ENCODE peak calls at places on chromosomes 6 and 20, in ten cellular contexts. One of them, this sample, is unnamed.

GRCh38 chr6:110541701-110542309 is 65.4 kb upstream of the SLC22A16 start:
- DNase-seq in fibroblast of lung: peak
- DNase-seq in mesothelial cell of epicardium: no peak
- DNase-seq in heart right ventricle: no peak
- DNase-seq in astrocyte: peak
- DNase-seq in esophagus squamous epithelium: no peak
- DNase-seq in WTC11: no peak
- DNase-seq in B cell: no peak
- DNase-seq in upper lobe of right lung: no peak
- DNase-seq in fibroblast of pulmonary artery: no peak
- DNase-seq in this sample: no peak

GRCh38 chr20:63699466-63700198 is 3.2 kb downstream of the TNFRSF6B start:
- DNase-seq in upper lobe of right lung: no peak
- DNase-seq in heart right ventricle: peak
- DNase-seq in fibroblast of lung: no peak
- DNase-seq in esophagus squamous epithelium: no peak
- DNase-seq in WTC11: no peak
- DNase-seq in astrocyte: no peak
- DNase-seq in mesothelial cell of epicardium: no peak
- DNase-seq in B cell: no peak
- DNase-seq in fibroblast of pulmonary artery: no peak
- DNase-seq in this sample: peak

GRCh38 chr20:4082406-4083102 is 67.2 kb upstream of the RNF24 start:
- DNase-seq in fibroblast of lung: peak
- DNase-seq in esophagus squamous epithelium: no peak
- DNase-seq in fibroblast of pulmonary artery: peak
- DNase-seq in astrocyte: peak
- DNase-seq in mesothelial cell of epicardium: no peak
- DNase-seq in B cell: peak
- DNase-seq in upper lobe of right lung: no peak
- DNase-seq in heart right ventricle: peak
- DNase-seq in WTC11: peak
- DNase-seq in this sample: no peak

GRCh38 chr6:15876406-15876805 is 213.6 kb upstream of the DTNBP1 start:
- DNase-seq in fibroblast of pulmonary artery: peak
- DNase-seq in mesothelial cell of epicardium: no peak
- DNase-seq in esophagus squamous epithelium: no peak
- DNase-seq in upper lobe of right lung: no peak
- DNase-seq in fibroblast of lung: peak
- DNase-seq in astrocyte: peak
- DNase-seq in B cell: no peak
- DNase-seq in WTC11: no peak
- DNase-seq in heart right ventricle: no peak
- DNase-seq in this sample: peak

GRCh38 chr6:93562566-93562965 is 143.2 kb upstream of the EPHA7 start:
- DNase-seq in fibroblast of pulmonary artery: peak
- DNase-seq in esophagus squamous epithelium: no peak
- DNase-seq in fibroblast of lung: peak
- DNase-seq in mesothelial cell of epicardium: no peak
- DNase-seq in heart right ventricle: no peak
- DNase-seq in B cell: no peak
- DNase-seq in WTC11: no peak
- DNase-seq in upper lobe of right lung: no peak
- DNase-seq in astrocyte: peak
- DNase-seq in this sample: no peak

GRCh38 chr6:32692019-32692418 is 25.6 kb upstream of the HLA-DQB1 start:
- DNase-seq in mesothelial cell of epicardium: no peak
- DNase-seq in esophagus squamous epithelium: no peak
- DNase-seq in astrocyte: no peak
- DNase-seq in WTC11: no peak
- DNase-seq in heart right ventricle: peak
- DNase-seq in fibroblast of pulmonary artery: peak
- DNase-seq in B cell: peak
- DNase-seq in upper lobe of right lung: no peak
- DNase-seq in fibroblast of lung: no peak
- DNase-seq in this sample: peak

GRCh38 chr6:22421187-22421586 is 124.4 kb upstream of the PRL start:
- DNase-seq in mesothelial cell of epicardium: no peak
- DNase-seq in astrocyte: no peak
- DNase-seq in fibroblast of pulmonary artery: peak
- DNase-seq in upper lobe of right lung: no peak
- DNase-seq in heart right ventricle: no peak
- DNase-seq in B cell: no peak
- DNase-seq in esophagus squamous epithelium: no peak
- DNase-seq in WTC11: no peak
- DNase-seq in fibroblast of lung: no peak
- DNase-seq in this sample: peak

GRCh38 chr6:34132486-34133185 is 13.3 kb downstream of the GRM4 start:
- DNase-seq in upper lobe of right lung: no peak
- DNase-seq in fibroblast of pulmonary artery: peak
- DNase-seq in mesothelial cell of epicardium: peak
- DNase-seq in WTC11: peak
- DNase-seq in astrocyte: peak
- DNase-seq in heart right ventricle: no peak
- DNase-seq in fibroblast of lung: peak
- DNase-seq in esophagus squamous epithelium: no peak
- DNase-seq in B cell: no peak
- DNase-seq in this sample: peak

GRCh38 chr20:43994486-43995100 is 79.9 kb downstream of the TOX2 start:
- DNase-seq in mesothelial cell of epicardium: no peak
- DNase-seq in fibroblast of lung: peak
- DNase-seq in heart right ventricle: no peak
- DNase-seq in WTC11: no peak
- DNase-seq in B cell: no peak
- DNase-seq in astrocyte: peak
- DNase-seq in fibroblast of pulmonary artery: peak
- DNase-seq in upper lobe of right lung: no peak
- DNase-seq in esophagus squamous epithelium: no peak
- DNase-seq in this sample: no peak

GRCh38 chr6:114342086-114342825 is 567 bp downstream of the HS3ST5 start:
- DNase-seq in B cell: no peak
- DNase-seq in mesothelial cell of epicardium: peak
- DNase-seq in fibroblast of pulmonary artery: no peak
- DNase-seq in heart right ventricle: no peak
- DNase-seq in astrocyte: no peak
- DNase-seq in esophagus squamous epithelium: no peak
- DNase-seq in WTC11: peak
- DNase-seq in fibroblast of lung: peak
- DNase-seq in upper lobe of right lung: peak
- DNase-seq in this sample: no peak

GRCh38 chr6:56573624-56574023 is 69.1 kb downstream of the DST start:
- DNase-seq in B cell: no peak
- DNase-seq in esophagus squamous epithelium: no peak
- DNase-seq in fibroblast of lung: no peak
- DNase-seq in astrocyte: no peak
- DNase-seq in heart right ventricle: no peak
- DNase-seq in fibroblast of pulmonary artery: no peak
- DNase-seq in mesothelial cell of epicardium: no peak
- DNase-seq in upper lobe of right lung: no peak
- DNase-seq in WTC11: no peak
- DNase-seq in this sample: no peak

GRCh38 chr6:56574292-56574691 is 68.4 kb downstream of the DST start:
- DNase-seq in astrocyte: no peak
- DNase-seq in upper lobe of right lung: no peak
- DNase-seq in esophagus squamous epithelium: no peak
- DNase-seq in mesothelial cell of epicardium: no peak
- DNase-seq in fibroblast of pulmonary artery: no peak
- DNase-seq in WTC11: no peak
- DNase-seq in fibroblast of lung: no peak
- DNase-seq in heart right ventricle: no peak
- DNase-seq in B cell: no peak
- DNase-seq in this sample: no peak

GRCh38 chr6:56573142-56573541 is 69.5 kb downstream of the DST start:
- DNase-seq in fibroblast of pulmonary artery: no peak
- DNase-seq in B cell: no peak
- DNase-seq in astrocyte: no peak
- DNase-seq in WTC11: no peak
- DNase-seq in upper lobe of right lung: no peak
- DNase-seq in heart right ventricle: no peak
- DNase-seq in fibroblast of lung: no peak
- DNase-seq in esophagus squamous epithelium: no peak
- DNase-seq in mesothelial cell of epicardium: no peak
- DNase-seq in this sample: no peak

GRCh38 chr6:56571605-56572004 is 71.1 kb downstream of the DST start:
- DNase-seq in astrocyte: no peak
- DNase-seq in heart right ventricle: no peak
- DNase-seq in upper lobe of right lung: no peak
- DNase-seq in fibroblast of pulmonary artery: no peak
- DNase-seq in esophagus squamous epithelium: no peak
- DNase-seq in B cell: no peak
- DNase-seq in WTC11: no peak
- DNase-seq in mesothelial cell of epicardium: no peak
- DNase-seq in fibroblast of lung: no peak
- DNase-seq in this sample: no peak

GRCh38 chr6:56570434-56571359 is 72.0 kb downstream of the DST start:
- DNase-seq in heart right ventricle: no peak
- DNase-seq in fibroblast of pulmonary artery: peak
- DNase-seq in upper lobe of right lung: no peak
- DNase-seq in B cell: peak
- DNase-seq in astrocyte: peak
- DNase-seq in fibroblast of lung: peak
- DNase-seq in mesothelial cell of epicardium: no peak
- DNase-seq in esophagus squamous epithelium: no peak
- DNase-seq in WTC11: no peak
- DNase-seq in this sample: peak
- TF ChIP-seq CTCF in heart right ventricle: peak
- TF ChIP-seq CTCF in fibroblast of pulmonary artery: peak
- TF ChIP-seq CTCF in upper lobe of right lung: peak
- TF ChIP-seq CTCF in B cell: peak
- TF ChIP-seq CTCF in astrocyte: peak
- TF ChIP-seq CTCF in fibroblast of lung: peak
- TF ChIP-seq CTCF in mesothelial cell of epicardium: peak
- TF ChIP-seq CTCF in esophagus squamous epithelium: peak
- TF ChIP-seq CTCF in WTC11: no peak
- TF ChIP-seq CTCF in this sample: peak

DNA sequence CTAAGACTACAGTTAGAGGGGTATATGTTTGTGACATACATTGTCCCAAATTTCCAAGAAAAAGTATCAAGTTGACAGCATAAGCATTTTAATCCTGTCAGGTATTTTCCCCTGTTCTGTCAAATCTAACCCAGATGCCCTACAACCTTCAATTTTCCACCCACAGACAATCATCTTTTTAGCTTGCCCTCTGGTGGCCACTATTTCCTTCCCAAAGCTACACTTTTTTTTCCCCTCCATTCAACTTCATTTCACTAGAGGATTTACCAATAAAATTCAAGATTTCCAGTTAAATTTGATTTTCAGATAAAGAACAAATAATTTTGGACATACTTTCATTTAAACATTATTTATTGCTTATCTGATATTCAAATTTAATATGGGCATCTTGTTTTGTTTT is 286.6 kb downstream of the TENT5A start:
- DNase-seq in B cell: no peak
- DNase-seq in esophagus squamous epithelium: no peak
- DNase-seq in mesothelial cell of epicardium: no peak
- DNase-seq in astrocyte: no peak
- DNase-seq in fibroblast of lung: peak
- DNase-seq in heart right ventricle: no peak
- DNase-seq in WTC11: no peak
- DNase-seq in upper lobe of right lung: no peak
- DNase-seq in fibroblast of pulmonary artery: peak
- DNase-seq in this sample: peak
- TF ChIP-seq CTCF in B cell: no peak
- TF ChIP-seq CTCF in esophagus squamous epithelium: peak
- TF ChIP-seq CTCF in mesothelial cell of epicardium: peak
- TF ChIP-seq CTCF in astrocyte: peak
- TF ChIP-seq CTCF in fibroblast of lung: peak
- TF ChIP-seq CTCF in heart right ventricle: peak
- TF ChIP-seq CTCF in WTC11: peak
- TF ChIP-seq CTCF in upper lobe of right lung: peak
- TF ChIP-seq CTCF in fibroblast of pulmonary artery: peak
- TF ChIP-seq CTCF in this sample: peak

DNA sequence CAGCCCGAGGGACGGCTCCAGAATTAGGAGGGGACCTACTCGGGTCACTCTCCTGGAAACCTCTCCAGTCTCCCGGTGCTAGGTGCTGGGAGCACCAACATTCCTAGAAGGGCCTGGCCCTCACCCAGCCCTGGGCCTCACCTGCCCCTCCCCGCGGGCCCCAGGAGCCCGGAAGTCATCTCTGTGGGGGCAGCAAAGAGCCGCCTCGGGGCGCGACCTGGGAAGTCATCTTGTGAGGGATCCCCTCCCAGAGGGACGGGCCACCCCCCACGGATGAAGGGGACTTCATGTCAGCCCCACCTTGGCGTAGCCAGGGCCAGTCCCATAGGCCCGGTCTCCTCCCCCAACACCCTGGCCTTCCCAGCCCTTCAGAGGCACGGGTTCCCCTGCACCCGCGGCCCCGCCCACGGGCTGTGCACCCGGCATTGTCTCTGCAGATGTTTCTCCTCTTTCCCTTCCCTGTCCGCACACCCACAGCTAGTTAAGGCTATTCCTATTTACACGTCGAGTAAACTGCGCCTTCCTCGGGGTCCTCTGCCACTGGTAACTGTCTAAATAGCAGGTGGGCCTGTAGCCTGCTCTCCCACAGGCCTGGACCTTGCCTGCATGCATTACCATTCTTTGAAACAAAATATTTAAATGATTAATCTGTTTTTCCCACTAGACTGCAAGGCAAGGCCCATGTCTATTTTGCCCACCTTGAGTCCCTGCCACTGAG is 896 bp upstream of the RNASET2 start:
- DNase-seq in WTC11: peak
- DNase-seq in B cell: peak
- DNase-seq in esophagus squamous epithelium: peak
- DNase-seq in mesothelial cell of epicardium: peak
- DNase-seq in heart right ventricle: peak
- DNase-seq in fibroblast of lung: no peak
- DNase-seq in fibroblast of pulmonary artery: no peak
- DNase-seq in astrocyte: no peak
- DNase-seq in upper lobe of right lung: peak
- DNase-seq in this sample: no peak
- TF ChIP-seq CTCF in WTC11: no peak
- TF ChIP-seq CTCF in B cell: no peak
- TF ChIP-seq CTCF in esophagus squamous epithelium: no peak
- TF ChIP-seq CTCF in mesothelial cell of epicardium: no peak
- TF ChIP-seq CTCF in heart right ventricle: no peak
- TF ChIP-seq CTCF in fibroblast of lung: peak
- TF ChIP-seq CTCF in fibroblast of pulmonary artery: no peak
- TF ChIP-seq CTCF in astrocyte: no peak
- TF ChIP-seq CTCF in upper lobe of right lung: no peak
- TF ChIP-seq CTCF in this sample: no peak

DNA sequence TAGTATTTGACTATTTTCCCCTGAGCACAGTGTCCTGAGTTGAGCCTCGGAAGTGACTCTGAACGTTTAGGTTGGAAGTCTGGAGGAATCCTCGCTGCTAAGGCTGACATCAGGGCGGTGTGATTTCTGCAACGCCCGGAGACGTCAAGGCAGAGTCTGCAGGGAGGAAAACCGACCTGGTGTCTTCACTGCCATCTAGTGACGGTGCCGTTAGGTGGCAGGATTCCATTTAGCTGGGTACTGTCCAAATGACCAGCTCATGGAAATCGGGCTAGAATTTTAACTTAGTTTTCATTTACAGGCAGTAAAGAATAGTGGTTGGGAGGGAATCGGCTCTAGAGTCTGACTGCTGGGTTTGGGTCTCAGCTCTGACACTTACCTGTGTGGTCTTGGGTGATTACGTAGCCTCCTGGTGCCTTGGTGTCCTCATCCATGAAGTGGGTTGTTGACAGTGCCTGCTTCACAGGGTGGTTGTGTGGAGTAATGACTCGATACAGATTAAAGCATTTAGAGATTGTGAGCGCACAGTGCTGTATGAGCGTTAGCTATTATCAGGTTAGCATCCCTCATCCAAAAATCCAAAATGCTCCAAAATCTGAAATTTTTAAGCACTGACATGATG is 35.0 kb downstream of the FOXF2 start:
- DNase-seq in mesothelial cell of epicardium: peak
- DNase-seq in upper lobe of right lung: no peak
- DNase-seq in heart right ventricle: peak
- DNase-seq in B cell: peak
- DNase-seq in fibroblast of pulmonary artery: peak
- DNase-seq in esophagus squamous epithelium: no peak
- DNase-seq in astrocyte: peak
- DNase-seq in fibroblast of lung: peak
- DNase-seq in WTC11: peak
- DNase-seq in this sample: peak
- TF ChIP-seq CTCF in mesothelial cell of epicardium: no peak
- TF ChIP-seq CTCF in upper lobe of right lung: peak
- TF ChIP-seq CTCF in heart right ventricle: peak
- TF ChIP-seq CTCF in B cell: peak
- TF ChIP-seq CTCF in fibroblast of pulmonary artery: peak
- TF ChIP-seq CTCF in esophagus squamous epithelium: peak
- TF ChIP-seq CTCF in astrocyte: peak
- TF ChIP-seq CTCF in fibroblast of lung: peak
- TF ChIP-seq CTCF in WTC11: no peak
- TF ChIP-seq CTCF in this sample: peak